ENCODE peak calls at places on chromosomes 11 and 22, in seven cellular contexts. One of them, this sample, is unnamed.

GRCh38 chr11:119683783-119684182 is 45.2 kb downstream of the NECTIN1 start:
- DNase-seq in activated CD4-positive, alpha-beta T cell treated with anti-CD3 and anti-CD28 coated beads, Interleukin-2, amount 50 U/mL, for 1 hour: no peak
- DNase-seq in lung: no peak
- DNase-seq in SK-N-SH: no peak
- DNase-seq in right cardiac atrium: no peak
- DNase-seq in cardiac muscle cell: no peak
- DNase-seq in midbrain: no peak
- DNase-seq in this sample: no peak

GRCh38 chr11:77561257-77561656 is 28.5 kb upstream of the AQP11 start:
- DNase-seq in activated CD4-positive, alpha-beta T cell treated with anti-CD3 and anti-CD28 coated beads, Interleukin-2, amount 50 U/mL, for 1 hour: no peak
- DNase-seq in lung: no peak
- DNase-seq in SK-N-SH: no peak
- DNase-seq in right cardiac atrium: no peak
- DNase-seq in cardiac muscle cell: no peak
- DNase-seq in midbrain: no peak
- DNase-seq in this sample: no peak

GRCh38 chr11:63839508-63840355 is 822 bp downstream of the MARK2 start:
- DNase-seq in activated CD4-positive, alpha-beta T cell treated with anti-CD3 and anti-CD28 coated beads, Interleukin-2, amount 50 U/mL, for 1 hour: peak
- DNase-seq in lung: peak
- DNase-seq in SK-N-SH: no peak
- DNase-seq in right cardiac atrium: peak
- DNase-seq in cardiac muscle cell: peak
- DNase-seq in midbrain: no peak
- DNase-seq in this sample: peak

GRCh38 chr11:45087301-45087700 is 59.1 kb upstream of the PRDM11 start:
- DNase-seq in activated CD4-positive, alpha-beta T cell treated with anti-CD3 and anti-CD28 coated beads, Interleukin-2, amount 50 U/mL, for 1 hour: no peak
- DNase-seq in lung: no peak
- DNase-seq in SK-N-SH: no peak
- DNase-seq in right cardiac atrium: no peak
- DNase-seq in cardiac muscle cell: no peak
- DNase-seq in midbrain: no peak
- DNase-seq in this sample: no peak

GRCh38 chr11:129705341-129705740 is 110.3 kb upstream of the TMEM45B start:
- DNase-seq in activated CD4-positive, alpha-beta T cell treated with anti-CD3 and anti-CD28 coated beads, Interleukin-2, amount 50 U/mL, for 1 hour: no peak
- DNase-seq in lung: no peak
- DNase-seq in SK-N-SH: no peak
- DNase-seq in right cardiac atrium: no peak
- DNase-seq in cardiac muscle cell: no peak
- DNase-seq in midbrain: no peak
- DNase-seq in this sample: no peak

GRCh38 chr11:64885367-64886286 is 7.2 kb upstream of the EHD1 start:
- DNase-seq in activated CD4-positive, alpha-beta T cell treated with anti-CD3 and anti-CD28 coated beads, Interleukin-2, amount 50 U/mL, for 1 hour: no peak
- DNase-seq in lung: no peak
- DNase-seq in SK-N-SH: no peak
- DNase-seq in right cardiac atrium: no peak
- DNase-seq in cardiac muscle cell: no peak
- DNase-seq in midbrain: no peak
- DNase-seq in this sample: no peak

GRCh38 chr11:14502039-14502438 is 2.4 kb upstream of the COPB1 start:
- DNase-seq in activated CD4-positive, alpha-beta T cell treated with anti-CD3 and anti-CD28 coated beads, Interleukin-2, amount 50 U/mL, for 1 hour: no peak
- DNase-seq in lung: no peak
- DNase-seq in SK-N-SH: no peak
- DNase-seq in right cardiac atrium: no peak
- DNase-seq in cardiac muscle cell: no peak
- DNase-seq in midbrain: no peak
- DNase-seq in this sample: no peak

GRCh38 chr22:20155330-20156041 is 4.6 kb upstream of the CCDC188 start:
- DNase-seq in activated CD4-positive, alpha-beta T cell treated with anti-CD3 and anti-CD28 coated beads, Interleukin-2, amount 50 U/mL, for 1 hour: no peak
- DNase-seq in lung: no peak
- DNase-seq in SK-N-SH: peak
- DNase-seq in right cardiac atrium: peak
- DNase-seq in cardiac muscle cell: no peak
- DNase-seq in midbrain: peak
- DNase-seq in this sample: peak

GRCh38 chr11:91433284-91434010 is 791.2 kb upstream of the FAT3 start:
- DNase-seq in activated CD4-positive, alpha-beta T cell treated with anti-CD3 and anti-CD28 coated beads, Interleukin-2, amount 50 U/mL, for 1 hour: no peak
- DNase-seq in lung: no peak
- DNase-seq in SK-N-SH: no peak
- DNase-seq in right cardiac atrium: no peak
- DNase-seq in cardiac muscle cell: no peak
- DNase-seq in midbrain: no peak
- DNase-seq in this sample: no peak

GRCh38 chr22:27863001-27863400 is 56.1 kb downstream of the PITPNB start:
- DNase-seq in activated CD4-positive, alpha-beta T cell treated with anti-CD3 and anti-CD28 coated beads, Interleukin-2, amount 50 U/mL, for 1 hour: no peak
- DNase-seq in lung: no peak
- DNase-seq in SK-N-SH: no peak
- DNase-seq in right cardiac atrium: no peak
- DNase-seq in cardiac muscle cell: no peak
- DNase-seq in midbrain: no peak
- DNase-seq in this sample: no peak